ENCODE peak calls at places on chromosomes 7 and 10, in ten cellular contexts. A is mammary epithelial cell, O is IMR-90, L is thoracic aorta, C is OCI-LY7, S is endodermal cell, X is A549, W is esophagus muscularis mucosa, J is left lung, F is HCT116. B is an unnamed sample.

GRCh38 chr7:137342340-137342739 is 1.2 kb downstream of the PTN start:
- DNase-seq in A (no peak), O (peak; percentile 49), L (no peak), C (no peak), S (no peak), X (no peak), W (no peak), J (no peak), F (no peak), B (no peak)

GRCh38 chr10:131011936-131012640 is 299.4 kb downstream of the TCERG1L start:
- DNase-seq in A (no peak), O (no peak), L (no peak), C (no peak), S (no peak), X (no peak), W (no peak), J (no peak), F (no peak), B (no peak)

GRCh38 chr7:17640730-17641377 is 299.4 kb downstream of the SNX13 start:
- DNase-seq in A (no peak), O (peak; percentile 31), L (no peak), C (peak; percentile 35), S (peak; percentile 73), X (peak; percentile 18), W (no peak), J (no peak), F (peak; percentile 46), B (no peak)

GRCh38 chr7:112484671-112485097 is 3.9 kb downstream of the LSMEM1 start:
- DNase-seq in A (peak; percentile 35), O (peak; percentile 93), L (peak; percentile 5), C (no peak), S (no peak), X (peak; percentile 37), W (no peak), J (no peak), F (peak; percentile 82), B (no peak)

GRCh38 chr7:46244752-46245151 is 323.7 kb upstream of the IGFBP3 start:
- DNase-seq in A (no peak), O (peak; percentile 59), L (no peak), C (no peak), S (no peak), X (no peak), W (no peak), J (no peak), F (no peak), B (no peak)

GRCh38 chr7:137682596-137682995 is 164.2 kb downstream of the DGKI start:
- DNase-seq in A (peak; percentile 69), O (peak; percentile 88), L (no peak), C (no peak), S (no peak), X (no peak), W (no peak), J (no peak), F (no peak), B (no peak)

GRCh38 chr7:93958216-93958615 is 36.7 kb downstream of the GNG11 start:
- DNase-seq in A (no peak), O (peak; percentile 74), L (no peak), C (no peak), S (no peak), X (no peak), W (no peak), J (no peak), F (no peak), B (no peak)

GRCh38 chr7:5796076-5796475 is 14.6 kb upstream of the RNF216 start:
- DNase-seq in A (no peak), O (no peak), L (no peak), C (no peak), S (no peak), X (no peak), W (no peak), J (no peak), F (no peak), B (no peak)

GRCh38 chr10:93199221-93199681 is 125.6 kb downstream of the CYP26A1 start:
- DNase-seq in A (peak; percentile 6), O (peak; percentile 39), L (peak; percentile 12), C (no peak), S (peak; percentile 73), X (no peak), W (peak; percentile 92), J (no peak), F (no peak), B (no peak)

GRCh38 chr7:136874393-136875032 is 6.1 kb downstream of the CHRM2 start:
- DNase-seq in A (no peak), O (peak; percentile 73), L (no peak), C (peak; percentile 16), S (no peak), X (no peak), W (no peak), J (no peak), F (peak; percentile 2), B (no peak)

GRCh38 chr7:22373911-22374310 is 17.0 kb upstream of the RAPGEF5 start:
- DNase-seq in A (no peak), O (no peak), L (no peak), C (no peak), S (no peak), X (no peak), W (no peak), J (no peak), F (no peak), B (no peak)

GRCh38 chr10:21528452-21529235 is 3.2 kb upstream of the SKIDA1 start:
- DNase-seq in A (no peak), O (no peak), L (no peak), C (no peak), S (peak; percentile 48), X (no peak), W (no peak), J (no peak), F (no peak), B (no peak)

GRCh38 chr10:20029523-20029922 is 213.3 kb downstream of the PLXDC2 start:
- DNase-seq in A (no peak), O (no peak), L (no peak), C (no peak), S (no peak), X (no peak), W (no peak), J (no peak), F (no peak), B (no peak)

GRCh38 chr7:30226593-30227268 is 57.7 kb upstream of the ZNRF2 start:
- DNase-seq in A (peak; percentile 59), O (no peak), L (no peak), C (no peak), S (peak; percentile 90), X (peak; percentile 58), W (peak; percentile 74), J (no peak), F (peak; percentile 63), B (no peak)

GRCh38 chr10:42428534-42428933 is 209.8 kb downstream of the ZNF33B start:
- DNase-seq in A (peak; percentile 12), O (no peak), L (no peak), C (peak; percentile 16), S (no peak), X (no peak), W (no peak), J (no peak), F (peak; percentile 3), B (no peak)

GRCh38 chr10:63266337-63267327 is 133.5 kb downstream of the NRBF2 start:
- DNase-seq in A (no peak), O (no peak), L (no peak), C (peak; percentile 62), S (no peak), X (no peak), W (no peak), J (no peak), F (no peak), B (no peak)
- H3K27ac ChIP-seq in A (peak overlapping the region; percentile 98), O (peak overlapping the region; percentile 80), L (peak overlapping the region; percentile 82), C (peak overlapping the region; percentile 94), S (no peak overlapping the region), X (peak overlapping the region; percentile 78), W (peak overlapping the region; percentile 81), J (peak overlapping the region; percentile 99), F (peak overlapping the region; percentile 72), B (peak overlapping the region; percentile 91)

DNA sequence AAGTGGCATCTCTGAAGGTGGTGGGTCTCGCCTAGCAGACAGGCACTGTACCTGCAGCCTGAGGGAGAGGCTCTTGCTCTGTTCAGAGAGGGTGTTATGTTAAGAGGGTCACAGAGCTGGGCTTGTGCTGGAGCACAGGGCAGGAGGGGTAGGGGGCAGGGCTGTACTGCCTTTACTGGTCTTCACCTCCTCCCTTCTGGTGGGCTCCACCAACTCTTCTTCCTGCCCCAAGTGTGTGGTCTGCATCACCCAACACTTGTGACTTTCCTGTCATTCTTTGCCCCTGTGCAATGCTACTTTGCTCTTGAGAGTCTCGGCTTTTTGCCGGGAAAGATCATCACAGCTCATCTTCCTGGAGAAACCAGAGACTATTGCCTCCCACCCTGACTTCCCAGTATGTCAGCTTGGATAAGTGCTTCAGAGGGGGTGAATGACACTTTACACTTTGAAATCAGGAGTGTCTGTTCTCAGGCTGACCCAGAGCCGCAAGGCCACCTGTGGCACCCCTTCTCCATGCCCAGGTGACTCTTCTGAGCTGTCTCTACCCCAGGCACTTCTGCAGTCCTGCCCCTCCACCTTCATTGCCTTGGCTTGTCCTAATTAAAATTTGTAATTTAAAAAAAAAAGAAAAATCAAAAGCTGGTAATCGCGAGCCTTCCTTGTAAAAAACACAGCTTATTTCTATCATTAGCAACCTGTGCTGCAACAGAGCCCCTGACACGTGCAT is 38.4 kb upstream of the IKZF1 start:
- DNase-seq in A (no peak), O (no peak), L (no peak), C (no peak), S (no peak), X (no peak), W (no peak), J (no peak), F (no peak), B (no peak)
- H3K4me3 ChIP-seq in A (no peak overlapping the region), O (no peak overlapping the region), L (no peak overlapping the region), C (peak overlapping the region; percentile 29), S (no peak overlapping the region), X (no peak overlapping the region), W (no peak overlapping the region), J (no peak overlapping the region), F (no peak overlapping the region), B (peak overlapping the region; percentile 14)

DNA sequence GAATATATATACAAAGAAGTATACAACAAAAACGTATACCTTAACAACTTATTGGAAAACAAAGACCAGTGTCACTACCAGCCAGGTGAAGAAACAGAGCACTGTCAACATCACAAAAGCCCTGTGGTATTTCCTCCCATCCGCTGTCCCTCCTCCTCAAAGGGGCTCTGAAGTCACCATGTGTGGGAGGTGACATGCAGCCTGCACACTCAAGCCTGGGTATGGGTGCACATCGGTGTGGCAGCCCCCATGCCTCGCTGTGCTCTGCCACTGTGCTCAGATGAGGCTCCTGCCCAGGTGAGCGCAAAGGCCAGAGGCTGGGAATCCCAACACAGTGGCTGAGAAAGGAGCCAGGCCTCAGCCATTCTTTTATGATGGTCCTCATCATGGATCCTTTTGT is 120.7 kb downstream of the CLEC2L start:
- DNase-seq in A (no peak), O (no peak), L (no peak), C (no peak), S (no peak), X (no peak), W (no peak), J (no peak), F (no peak), B (peak; percentile 42)
- H3K27ac ChIP-seq in A (no peak overlapping the region), O (no peak overlapping the region), L (no peak overlapping the region), C (no peak overlapping the region), S (no peak overlapping the region), X (no peak overlapping the region), W (no peak overlapping the region), J (no peak overlapping the region), F (no peak overlapping the region), B (no peak overlapping the region)

DNA sequence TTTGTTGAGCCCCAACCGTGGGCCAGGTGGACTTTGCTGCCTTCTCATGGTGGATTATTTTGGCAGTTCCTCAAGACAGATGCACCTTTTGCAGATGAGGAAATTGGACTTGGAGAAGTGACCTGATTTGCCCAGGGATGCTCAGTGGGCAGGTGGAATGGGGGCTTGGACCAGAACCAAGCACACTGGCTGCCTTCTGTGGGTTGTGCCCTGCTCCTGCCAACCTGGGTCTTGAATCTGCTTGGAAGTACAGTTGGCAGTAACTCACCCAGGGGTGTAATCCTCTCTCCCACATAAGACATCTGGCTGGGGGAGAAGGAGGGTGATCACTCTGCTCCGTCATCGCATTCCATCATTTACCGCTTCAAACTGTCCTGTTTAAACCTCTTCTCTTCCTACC is 110.5 kb upstream of the GPR26 start:
- DNase-seq in A (no peak), O (no peak), L (no peak), C (no peak), S (peak; percentile 13), X (no peak), W (no peak), J (no peak), F (no peak), B (no peak)
- H3K4me3 ChIP-seq in A (no peak overlapping the region), O (no peak overlapping the region), L (no peak overlapping the region), C (no peak overlapping the region), S (no peak overlapping the region), X (no peak overlapping the region), W (no peak overlapping the region), J (no peak overlapping the region), F (no peak overlapping the region), B (no peak overlapping the region)

B was measured in naive thymus-derived CD4-positive, alpha-beta T cell.